ENCODE peak calls at places on chromosomes 3 and 15, in six cellular contexts. Q is HCT116, W is A549, R is BE2C, F is MM.1S, T is body of pancreas. L is an unnamed sample. For H3K4me1, the result is how much of the 10 kb centered on the place peaks cover.

GRCh38 chr15:51338496-51338895 is at the start of gene CYP19A1:
- DNase-seq in Q (no peak), W (no peak), R (no peak), F (no peak), T (no peak), L (no peak)

GRCh38 chr15:71337197-71337845 is 222.1 kb downstream of the THSD4 start:
- DNase-seq in Q (peak), W (no peak), R (no peak), F (no peak), T (no peak), L (no peak)

GRCh38 chr3:39148116-39149058 is 5.0 kb downstream of the CSRNP1 start:
- DNase-seq in Q (no peak), W (no peak), R (peak), F (peak), T (no peak), L (no peak)

GRCh38 chr3:25747033-25747432 is 36.2 kb downstream of the NGLY1 start:
- DNase-seq in Q (no peak), W (no peak), R (no peak), F (no peak), T (no peak), L (no peak)

GRCh38 chr3:46477145-46477544 is 12.4 kb upstream of the LTF start:
- DNase-seq in Q (no peak), W (no peak), R (no peak), F (no peak), T (no peak), L (no peak)

GRCh38 chr3:127675651-127676391 is 3.1 kb downstream of the ABTB1 start:
- DNase-seq in Q (no peak), W (no peak), R (peak), F (no peak), T (peak), L (no peak)

GRCh38 chr3:40645883-40646282 is 121.1 kb downstream of the ZNF621 start:
- DNase-seq in Q (no peak), W (no peak), R (no peak), F (no peak), T (no peak), L (no peak)

GRCh38 chr15:99108993-99109392 is 4.1 kb downstream of the SYNM start:
- DNase-seq in Q (no peak), W (no peak), R (no peak), F (no peak), T (no peak), L (no peak)

GRCh38 chr3:33315826-33316225 is 38.6 kb downstream of the FBXL2 start:
- DNase-seq in Q (peak), W (no peak), R (no peak), F (no peak), T (no peak), L (no peak)

GRCh38 chr3:46664971-46665762 is 28.3 kb downstream of the ALS2CL start:
- DNase-seq in Q (no peak), W (no peak), R (no peak), F (no peak), T (no peak), L (peak)

GRCh38 chr3:122688996-122689395 is 8.4 kb downstream of the PARP14 start:
- DNase-seq in Q (no peak), W (no peak), R (no peak), F (no peak), T (no peak), L (no peak)

GRCh38 chr15:100959066-100960050 is 40.2 kb downstream of the LRRK1 start:
- DNase-seq in Q (no peak), W (peak), R (no peak), F (no peak), T (no peak), L (no peak)

GRCh38 chr3:141455603-141456327 is 31.1 kb upstream of the RASA2 start:
- DNase-seq in Q (no peak), W (no peak), R (no peak), F (no peak), T (no peak), L (peak)
- H3K4me3 ChIP-seq in Q (no peak), W (no peak), R (peak), F (peak), T (no peak), L (no peak)

DNA sequence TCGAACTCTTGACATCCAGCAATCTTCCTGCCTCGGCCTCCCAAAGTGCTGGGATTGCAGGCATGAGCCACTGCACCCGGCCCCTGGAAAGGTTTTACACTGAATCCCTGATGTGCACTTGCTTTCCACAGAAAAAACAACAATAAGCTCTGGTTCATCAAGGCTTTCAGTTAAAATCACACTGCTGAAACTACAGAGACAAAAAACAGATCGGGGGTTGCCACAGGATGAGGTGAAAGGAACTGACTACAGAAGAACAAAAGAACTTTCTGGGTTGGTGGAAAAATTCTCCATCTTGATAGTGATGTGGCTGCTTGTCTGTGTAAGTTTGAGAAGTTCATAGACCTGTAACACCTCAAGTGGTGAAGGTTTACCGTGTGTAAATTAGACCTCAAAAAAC is 2.9 kb downstream of the RAB43 start:
- DNase-seq in Q (no peak), W (no peak), R (no peak), F (peak), T (no peak), L (no peak)
- H3K4me1 ChIP-seq in Q (under half), W (under half), R (under half), F (under half), T (half or more), L (under half)

GRCh38 chr15:45395956-45396355 is 17.6 kb upstream of the GATM start:
- DNase-seq in Q (no peak), W (no peak), R (no peak), F (no peak), T (no peak), L (no peak)

GRCh38 chr15:45391746-45392711 is 13.7 kb upstream of the GATM start:
- DNase-seq in Q (no peak), W (no peak), R (no peak), F (peak), T (no peak), L (no peak)

GRCh38 chr15:45397116-45397665 is 18.8 kb upstream of the GATM start:
- DNase-seq in Q (no peak), W (no peak), R (no peak), F (no peak), T (no peak), L (no peak)

GRCh38 chr15:45394681-45395080 is 16.3 kb upstream of the GATM start:
- DNase-seq in Q (no peak), W (no peak), R (no peak), F (no peak), T (no peak), L (no peak)

DNA sequence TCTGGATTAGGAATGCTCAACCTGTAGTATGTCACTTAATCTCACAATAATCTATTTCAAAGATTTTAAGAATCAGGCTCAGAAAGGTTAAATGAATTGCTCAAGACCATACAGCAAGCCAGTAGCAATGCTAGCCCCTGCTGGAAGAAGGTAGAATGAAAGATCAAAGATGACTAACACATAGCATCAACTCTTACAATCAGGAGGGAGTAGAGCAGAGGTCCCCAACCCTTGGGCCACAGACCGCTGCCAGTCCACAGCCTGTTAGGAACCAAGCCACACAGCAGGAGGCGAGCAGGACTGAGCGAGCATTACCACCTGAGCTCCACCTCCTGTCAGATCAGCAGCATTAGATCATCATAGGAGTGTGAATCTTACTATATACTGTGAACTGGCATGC is 15.5 kb upstream of the GATM start:
- DNase-seq in Q (no peak), W (no peak), R (no peak), F (no peak), T (peak), L (peak)
- TF ChIP-seq CTCF in Q (no peak), W (peak), R (peak), F (no peak), T (peak), L (peak)

GRCh38 chr3:197959500-197959890 is 522 bp upstream of the LMLN start:
- DNase-seq in Q (no peak), W (no peak), R (no peak), F (no peak), T (no peak), L (no peak)
- H3K4me3 ChIP-seq in Q (peak), W (peak), R (peak), F (peak), T (no peak), L (peak)

DNA sequence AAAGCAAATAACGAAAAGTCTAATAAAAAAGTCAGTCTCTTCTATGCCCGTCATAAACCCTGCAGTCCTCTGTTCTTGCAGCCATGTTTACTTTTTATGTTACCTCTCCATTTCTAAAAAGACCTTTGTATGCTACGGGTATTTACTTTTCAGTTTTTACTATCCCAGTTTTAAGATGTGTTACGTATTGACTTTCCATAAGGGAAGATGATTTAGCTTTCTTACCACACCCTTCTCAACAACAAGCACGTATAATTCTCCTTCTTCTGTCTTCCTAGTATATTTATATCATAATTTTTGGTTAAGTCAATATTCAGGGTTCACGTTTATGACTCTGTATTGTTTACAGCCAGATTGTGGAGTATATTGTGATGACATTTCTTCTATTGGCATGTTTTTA is 10.8 kb downstream of the TRNT1 start:
- DNase-seq in Q (no peak), W (no peak), R (no peak), F (no peak), T (no peak), L (no peak)
- H3K4me1 ChIP-seq in Q (under half), W (under half), R (under half), F (under half), T (under half), L (under half)

GRCh38 chr3:4270726-4271125 is 32.4 kb upstream of the SETMAR start:
- DNase-seq in Q (no peak), W (no peak), R (no peak), F (peak), T (no peak), L (no peak)

DNA sequence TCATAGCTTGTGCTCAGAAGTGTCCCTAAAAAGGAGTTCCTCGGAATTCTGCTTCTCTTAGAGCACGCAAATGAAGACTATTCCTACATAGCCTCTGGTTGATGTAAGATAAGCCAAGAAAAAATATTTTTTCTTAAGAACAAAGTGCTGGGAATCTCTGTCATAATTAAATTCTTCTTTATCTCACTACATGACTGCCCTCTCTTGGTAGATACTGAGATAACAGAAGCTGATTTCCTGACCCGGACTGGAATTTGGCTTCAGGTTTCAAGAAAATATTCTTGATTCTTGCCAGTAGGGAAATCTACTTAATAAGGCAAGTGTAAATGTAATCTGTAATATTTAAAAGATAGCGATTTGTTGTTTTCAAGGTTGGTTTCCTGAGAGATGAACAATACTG is 31.3 kb upstream of the SETMAR start:
- DNase-seq in Q (peak), W (peak), R (no peak), F (peak), T (no peak), L (peak)
- TF ChIP-seq CTCF in Q (peak), W (peak), R (peak), F (peak), T (peak), L (peak)

GRCh38 chr3:23248594-23249131 is 45.5 kb downstream of the UBE2E2 start:
- DNase-seq in Q (no peak), W (no peak), R (no peak), F (no peak), T (no peak), L (no peak)
- H3K4me3 ChIP-seq in Q (no peak), W (no peak), R (no peak), F (no peak), T (no peak), L (no peak)

L was measured in Caco-2.